ENCODE peak calls at places on chromosomes 12 and 14, in ten cellular contexts. F, C, N, T, W, M, S, K, L and R are unnamed samples.

GRCh38 chr12:39764944-39765560 is 145.4 kb upstream of the ABCD2 start:
- DNase-seq in F (no peak), C (no peak), N (no peak), T (no peak), W (peak; percentile 58), M (peak; percentile 77), S (peak; percentile 58), K (no peak), L (peak; percentile 60), R (no peak)

GRCh38 chr12:72792889-72793288 is 520.7 kb downstream of the TRHDE start:
- DNase-seq in F (no peak), C (no peak), N (no peak), T (no peak), W (no peak), M (no peak), S (no peak), K (no peak), L (no peak), R (no peak)

GRCh38 chr12:128290938-128291337 is 24.0 kb downstream of the TMEM132C start:
- DNase-seq in F (no peak), C (no peak), N (no peak), T (no peak), W (no peak), M (no peak), S (no peak), K (no peak), L (no peak), R (no peak)

GRCh38 chr14:84976805-84977204 is 553.1 kb upstream of the FLRT2 start:
- DNase-seq in F (no peak), C (no peak), N (no peak), T (no peak), W (no peak), M (no peak), S (no peak), K (no peak), L (no peak), R (no peak)

GRCh38 chr14:81396108-81396507 is 4.0 kb downstream of the STON2 start:
- DNase-seq in F (no peak), C (no peak), N (no peak), T (no peak), W (no peak), M (no peak), S (peak; percentile 53), K (no peak), L (no peak), R (no peak)

GRCh38 chr12:45779936-45780335 is 50.4 kb downstream of the ARID2 start:
- DNase-seq in F (no peak), C (no peak), N (no peak), T (no peak), W (no peak), M (no peak), S (no peak), K (no peak), L (no peak), R (no peak)

GRCh38 chr14:49586673-49587460 is 687 bp upstream of the RPS29 start:
- DNase-seq in F (peak; percentile 35), C (peak; percentile 40), N (no peak), T (no peak), W (peak; percentile 82), M (peak; percentile 84), S (peak; percentile 91), K (peak; percentile 30), L (peak; percentile 75), R (no peak)

GRCh38 chr14:22383515-22384166 is 205.4 kb downstream of the DAD1 start:
- DNase-seq in F (no peak), C (no peak), N (no peak), T (no peak), W (no peak), M (no peak), S (no peak), K (no peak), L (no peak), R (no peak)

GRCh38 chr12:18217981-18218380 is 43.3 kb upstream of the PIK3C2G start:
- DNase-seq in F (no peak), C (no peak), N (no peak), T (no peak), W (peak; percentile 0), M (no peak), S (peak; percentile 5), K (no peak), L (peak; percentile 2), R (no peak)

GRCh38 chr12:15800278-15800677 is 11.1 kb upstream of the EPS8 start:
- DNase-seq in F (no peak), C (no peak), N (no peak), T (no peak), W (no peak), M (no peak), S (no peak), K (no peak), L (no peak), R (no peak)

GRCh38 chr14:36245223-36245622 is 68.7 kb upstream of the PTCSC3 start:
- DNase-seq in F (no peak), C (no peak), N (no peak), T (no peak), W (no peak), M (no peak), S (no peak), K (no peak), L (no peak), R (no peak)

GRCh38 chr12:101019667-101020066 is 190.4 kb downstream of the SLC5A8 start:
- DNase-seq in F (no peak), C (no peak), N (no peak), T (no peak), W (no peak), M (no peak), S (peak; percentile 28), K (no peak), L (no peak), R (no peak)

GRCh38 chr14:50082784-50083466 is 33.4 kb downstream of the VCPKMT start:
- DNase-seq in F (peak; percentile 76), C (no peak), N (no peak), T (peak; percentile 75), W (peak; percentile 86), M (peak; percentile 70), S (no peak), K (no peak), L (peak; percentile 73), R (no peak)

GRCh38 chr12:29216797-29217583 is 67.9 kb downstream of the FAR2 start:
- DNase-seq in F (no peak), C (no peak), N (no peak), T (no peak), W (no peak), M (peak; percentile 67), S (no peak), K (no peak), L (no peak), R (no peak)

GRCh38 chr14:66395300-66395699 is 90.9 kb upstream of the CCDC196 start:
- DNase-seq in F (no peak), C (no peak), N (no peak), T (no peak), W (no peak), M (no peak), S (peak; percentile 16), K (no peak), L (no peak), R (no peak)

GRCh38 chr14:35337557-35338255 is 45.5 kb downstream of the PSMA6 start:
- DNase-seq in F (no peak), C (no peak), N (peak; percentile 43), T (no peak), W (no peak), M (no peak), S (no peak), K (no peak), L (no peak), R (no peak)

GRCh38 chr12:81502912-81503695 is 256.0 kb downstream of the PPFIA2 start:
- DNase-seq in F (no peak), C (no peak), N (no peak), T (no peak), W (peak; percentile 45), M (peak; percentile 97), S (peak; percentile 20), K (no peak), L (peak; percentile 96), R (no peak)

GRCh38 chr14:98290596-98290995 is 981.4 kb downstream of the BCL11B start:
- DNase-seq in F (no peak), C (no peak), N (no peak), T (no peak), W (no peak), M (no peak), S (peak; percentile 41), K (no peak), L (no peak), R (no peak)

GRCh38 chr14:91693342-91693741 is 38.5 kb downstream of the CATSPERB start:
- DNase-seq in F (no peak), C (no peak), N (no peak), T (no peak), W (no peak), M (no peak), S (peak; percentile 75), K (no peak), L (peak; percentile 31), R (no peak)

GRCh38 chr12:113271853-113272561 is 50.7 kb downstream of the TPCN1 start:
- DNase-seq in F (no peak), C (peak; percentile 88), N (peak; percentile 77), T (no peak), W (peak; percentile 83), M (peak; percentile 84), S (no peak), K (no peak), L (peak; percentile 84), R (peak; percentile 43)

GRCh38 chr12:42483534-42483857 is 106.0 kb downstream of the PRICKLE1 start:
- DNase-seq in F (no peak), C (peak; percentile 67), N (peak; percentile 70), T (peak; percentile 41), W (peak; percentile 39), M (no peak), S (peak; percentile 38), K (no peak), L (no peak), R (no peak)

GRCh38 chr12:120539303-120539702 is 5.1 kb downstream of the RNF10 start:
- DNase-seq in F (no peak), C (no peak), N (no peak), T (no peak), W (peak; percentile 55), M (peak; percentile 38), S (peak; percentile 68), K (no peak), L (peak; percentile 58), R (no peak)

GRCh38 chr12:104478396-104479140 is 21.8 kb downstream of the CHST11 start:
- DNase-seq in F (no peak), C (no peak), N (no peak), T (peak; percentile 43), W (no peak), M (peak; percentile 53), S (no peak), K (no peak), L (peak; percentile 70), R (no peak)

GRCh38 chr14:91873476-91874265 is 6.3 kb upstream of the TC2N start:
- DNase-seq in F (peak; percentile 67), C (no peak), N (no peak), T (peak; percentile 67), W (peak; percentile 21), M (peak; percentile 50), S (peak; percentile 53), K (no peak), L (peak; percentile 70), R (no peak)

GRCh38 chr14:103941462-103941861 is 867 bp downstream of the RD3L start:
- DNase-seq in F (no peak), C (no peak), N (no peak), T (no peak), W (no peak), M (no peak), S (no peak), K (no peak), L (no peak), R (no peak)

GRCh38 chr12:62803756-62804155 is 131.2 kb downstream of the PPM1H start:
- DNase-seq in F (no peak), C (no peak), N (no peak), T (no peak), W (no peak), M (no peak), S (no peak), K (no peak), L (no peak), R (no peak)

GRCh38 chr14:72479471-72479931 is 414.4 kb downstream of the DPF3 start:
- DNase-seq in F (no peak), C (no peak), N (no peak), T (no peak), W (peak; percentile 4), M (peak; percentile 48), S (no peak), K (no peak), L (peak; percentile 40), R (no peak)

GRCh38 chr12:78101181-78101876 is 270.6 kb downstream of the NAV3 start:
- DNase-seq in F (no peak), C (no peak), N (no peak), T (no peak), W (no peak), M (no peak), S (peak; percentile 67), K (no peak), L (peak; percentile 22), R (no peak)